ENCODE peak calls at places on chromosomes 5 and 9, in four cellular contexts. C is GM23338; Z is cardiac muscle cell; V is CD4-positive, alpha-beta T cell. X is an unnamed sample.

GRCh38 chr5:149320791-149321330 is 24.4 kb upstream of the GRPEL2 start:
- DNase-seq in C (peak; percentile 22), Z (peak; percentile 98), V (no peak), X (no peak)

GRCh38 chr5:1878050-1878849 is 4.5 kb downstream of the IRX4 start:
- DNase-seq in C (peak; percentile 65), Z (no peak), V (no peak), X (no peak)

GRCh38 chr9:91395106-91395552 is 28.5 kb downstream of the NFIL3 start:
- DNase-seq in C (no peak), Z (peak; percentile 83), V (no peak), X (no peak)

GRCh38 chr5:104533498-104533897 is 970.9 kb upstream of the NUDT12 start:
- DNase-seq in C (no peak), Z (no peak), V (no peak), X (no peak)

GRCh38 chr9:127185181-127185580 is 62.7 kb upstream of the ANGPTL2 start:
- DNase-seq in C (no peak), Z (no peak), V (no peak), X (no peak)

GRCh38 chr5:6395621-6396020 is 17.3 kb upstream of the MED10 start:
- DNase-seq in C (no peak), Z (no peak), V (no peak), X (no peak)

GRCh38 chr9:120567874-120568273 is 12.1 kb downstream of the CDK5RAP2 start:
- DNase-seq in C (no peak), Z (no peak), V (no peak), X (no peak)

GRCh38 chr5:36276864-36277263 is 24.8 kb downstream of the RANBP3L start:
- DNase-seq in C (no peak), Z (no peak), V (no peak), X (no peak)

GRCh38 chr9:127135056-127135745 is 12.8 kb upstream of the ANGPTL2 start:
- DNase-seq in C (no peak), Z (no peak), V (no peak), X (no peak)

GRCh38 chr5:6496207-6496584 is 47.5 kb downstream of the UBE2QL1 start:
- DNase-seq in C (no peak), Z (no peak), V (no peak), X (no peak)

GRCh38 chr5:168464214-168464613 is 22.1 kb upstream of the RARS1 start:
- DNase-seq in C (no peak), Z (no peak), V (no peak), X (no peak)

GRCh38 chr9:98234231-98234825 is 21.1 kb downstream of the TBC1D2 start:
- DNase-seq in C (peak; percentile 53), Z (no peak), V (no peak), X (no peak)
- TF ChIP-seq CTCF in C (peak; percentile 48), Z (peak; percentile 7), V (no peak), X (no peak)

GRCh38 chr9:109859447-109859846 is 79.4 kb downstream of the PALM2AKAP2 start:
- DNase-seq in C (no peak), Z (no peak), V (no peak), X (no peak)
- TF ChIP-seq CTCF in C (peak; percentile 44), Z (peak; percentile 30), V (no peak), X (no peak)

GRCh38 chr5:118060833-118061232 is 927.5 kb downstream of the DTWD2 start:
- DNase-seq in C (peak; percentile 34), Z (no peak), V (no peak), X (no peak)
- TF ChIP-seq CTCF in C (peak; percentile 64), Z (no peak), V (no peak), X (no peak)

DNA sequence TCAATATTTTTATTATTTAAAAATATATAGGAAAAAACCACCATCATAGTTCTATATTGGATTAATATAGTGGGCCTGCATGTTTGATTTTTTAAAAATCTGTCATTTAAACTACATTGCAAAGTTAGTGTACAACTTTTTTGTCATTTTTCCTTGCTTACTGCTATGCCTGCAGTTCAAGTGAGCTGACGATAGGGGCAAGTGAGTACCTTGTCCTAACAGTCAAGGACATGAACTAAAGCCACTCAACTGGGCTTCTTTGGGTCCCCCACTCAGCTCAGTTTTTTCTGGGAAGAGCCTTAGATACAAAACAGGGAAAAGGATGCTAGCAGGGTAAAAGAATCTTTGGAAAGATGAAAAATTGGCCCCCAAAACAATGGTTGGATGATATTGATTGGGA is 269.9 kb downstream of the MAN2A1 start:
- DNase-seq in C (peak; percentile 49), Z (no peak), V (no peak), X (no peak)
- TF ChIP-seq CTCF in C (peak; percentile 53), Z (peak; percentile 7), V (no peak), X (no peak)

GRCh38 chr5:174229640-174230350 is 184.3 kb downstream of the NSG2 start:
- DNase-seq in C (no peak), Z (peak; percentile 31), V (no peak), X (no peak)
- TF ChIP-seq CTCF in C (no peak), Z (no peak), V (no peak), X (no peak)

GRCh38 chr5:140042551-140043507 is at the start of gene NRG2:
- DNase-seq in C (peak; percentile 91), Z (peak; percentile 55), V (peak; percentile 25), X (peak; percentile 54)
- TF ChIP-seq CTCF in C (peak; percentile 50), Z (peak; percentile 43), V (peak; percentile 35), X (no peak)

GRCh38 chr5:126452477-126452876 is 29.3 kb downstream of the GRAMD2B start:
- DNase-seq in C (no peak), Z (no peak), V (no peak), X (no peak)

GRCh38 chr5:126454535-126454934 is 31.3 kb downstream of the GRAMD2B start:
- DNase-seq in C (no peak), Z (no peak), V (no peak), X (no peak)

GRCh38 chr5:126455728-126456127 is 32.5 kb downstream of the GRAMD2B start:
- DNase-seq in C (no peak), Z (no peak), V (no peak), X (no peak)

GRCh38 chr5:126455264-126455663 is 32.1 kb downstream of the GRAMD2B start:
- DNase-seq in C (no peak), Z (no peak), V (no peak), X (no peak)

DNA sequence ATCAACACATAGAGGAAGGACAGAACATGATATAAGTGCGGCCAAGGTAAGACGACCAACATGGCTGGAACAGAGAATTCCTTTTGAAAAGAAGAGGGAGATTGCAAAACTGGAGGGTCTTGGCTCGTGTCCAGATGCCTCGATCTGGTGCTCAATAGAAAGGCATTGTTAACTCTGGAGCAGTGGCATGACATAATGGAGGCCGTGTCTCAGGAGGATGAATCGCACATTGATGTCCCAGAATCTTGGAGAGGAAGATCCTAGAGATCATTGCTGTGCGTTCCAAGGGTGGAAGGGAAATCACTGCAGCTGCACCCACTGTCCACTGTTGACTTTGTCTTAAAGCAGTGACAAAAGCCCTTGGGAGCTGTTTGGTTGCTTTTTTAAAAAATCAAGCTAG is 30.9 kb downstream of the GRAMD2B start:
- DNase-seq in C (no peak), Z (peak; percentile 66), V (no peak), X (no peak)
- TF ChIP-seq CTCF in C (no peak), Z (no peak), V (no peak), X (no peak)

GRCh38 chr5:10801931-10802674 is 41.1 kb upstream of the DAP start:
- DNase-seq in C (peak; percentile 12), Z (peak; percentile 28), V (no peak), X (no peak)
- TF ChIP-seq CTCF in C (no peak), Z (peak; percentile 6), V (no peak), X (no peak)

GRCh38 chr5:119339965-119340364 is 15.9 kb upstream of the TNFAIP8 start:
- DNase-seq in C (no peak), Z (no peak), V (no peak), X (no peak)
- TF ChIP-seq CTCF in C (no peak), Z (no peak), V (no peak), X (no peak)

X was measured in activated B cell treated with CpG ODN at 0.5 μM for 24 hours.